ENCODE peak calls at places on chromosomes 5 and 9, in ten cellular contexts. A, Q, Z, Y, R, W, N, B, U and O are unnamed samples.

GRCh38 chr5:127723571-127723970 is 20.4 kb downstream of the CCDC192 start:
- DNase-seq in A (no peak), Q (no peak), Z (no peak), Y (peak; percentile 12), R (no peak), W (no peak), N (peak; percentile 38), B (no peak), U (no peak), O (no peak)

GRCh38 chr5:151023047-151023615 is 2.7 kb downstream of the GPX3 start:
- DNase-seq in A (no peak), Q (no peak), Z (peak; percentile 64), Y (peak; percentile 35), R (no peak), W (peak; percentile 54), N (peak; percentile 85), B (peak; percentile 71), U (peak; percentile 74), O (no peak)

GRCh38 chr5:62371409-62371808 is 32.3 kb downstream of the DIMT1 start:
- DNase-seq in A (no peak), Q (no peak), Z (no peak), Y (no peak), R (no peak), W (no peak), N (no peak), B (no peak), U (no peak), O (no peak)

GRCh38 chr5:14399054-14399657 is 182.4 kb upstream of the OTULINL start:
- DNase-seq in A (peak; percentile 51), Q (peak; percentile 21), Z (no peak), Y (peak; percentile 68), R (peak; percentile 61), W (no peak), N (peak; percentile 81), B (peak; percentile 38), U (no peak), O (no peak)

GRCh38 chr5:138179277-138179857 is 455 bp downstream of the KIF20A start:
- DNase-seq in A (peak; percentile 29), Q (no peak), Z (no peak), Y (no peak), R (no peak), W (no peak), N (no peak), B (no peak), U (no peak), O (peak; percentile 19)

GRCh38 chr5:53917095-53917494 is 356.7 kb downstream of the NDUFS4 start:
- DNase-seq in A (no peak), Q (no peak), Z (no peak), Y (peak; percentile 28), R (no peak), W (no peak), N (no peak), B (no peak), U (no peak), O (no peak)

GRCh38 chr9:17342696-17343095 is 207.9 kb downstream of the CNTLN start:
- DNase-seq in A (no peak), Q (no peak), Z (no peak), Y (no peak), R (no peak), W (no peak), N (no peak), B (no peak), U (no peak), O (peak; percentile 29)

GRCh38 chr5:31232273-31232888 is 38.9 kb downstream of the CDH6 start:
- DNase-seq in A (peak; percentile 35), Q (peak; percentile 7), Z (no peak), Y (peak; percentile 63), R (peak; percentile 50), W (no peak), N (peak; percentile 54), B (peak; percentile 39), U (no peak), O (no peak)

GRCh38 chr9:4349841-4350418 is 50.1 kb upstream of the GLIS3 start:
- DNase-seq in A (no peak), Q (no peak), Z (no peak), Y (no peak), R (no peak), W (no peak), N (no peak), B (no peak), U (no peak), O (no peak)

GRCh38 chr5:23591250-23591649 is 83.8 kb downstream of the PRDM9 start:
- DNase-seq in A (no peak), Q (no peak), Z (no peak), Y (no peak), R (no peak), W (no peak), N (no peak), B (no peak), U (no peak), O (no peak)

GRCh38 chr5:64690417-64691151 is at the start of gene SHISAL2B:
- DNase-seq in A (no peak), Q (no peak), Z (no peak), Y (no peak), R (no peak), W (peak; percentile 33), N (peak; percentile 27), B (no peak), U (no peak), O (peak; percentile 55)

GRCh38 chr5:32990593-32991415 is 279.7 kb downstream of the NPR3 start:
- DNase-seq in A (no peak), Q (no peak), Z (no peak), Y (no peak), R (no peak), W (no peak), N (no peak), B (no peak), U (no peak), O (no peak)

GRCh38 chr9:85900504-85901201 is 40.3 kb upstream of the NAA35 start:
- DNase-seq in A (peak; percentile 56), Q (peak; percentile 37), Z (no peak), Y (peak; percentile 46), R (no peak), W (no peak), N (peak; percentile 47), B (peak; percentile 15), U (no peak), O (peak; percentile 69)

GRCh38 chr5:137498736-137499505 is at the start of gene SPOCK1:
- DNase-seq in A (peak; percentile 74), Q (peak; percentile 12), Z (peak; percentile 69), Y (peak; percentile 47), R (peak; percentile 52), W (peak; percentile 42), N (peak; percentile 61), B (peak; percentile 91), U (peak; percentile 73), O (peak; percentile 85)

GRCh38 chr9:71729816-71730526 is 38.3 kb downstream of the CEMIP2 start:
- DNase-seq in A (no peak), Q (no peak), Z (no peak), Y (no peak), R (no peak), W (no peak), N (no peak), B (no peak), U (no peak), O (no peak)
- TF ChIP-seq CTCF in A (no peak), Q (no peak), Z (no peak), Y (no peak), R (no peak), W (no peak), N (no peak), B (no peak), U (no peak), O (no peak)

DNA sequence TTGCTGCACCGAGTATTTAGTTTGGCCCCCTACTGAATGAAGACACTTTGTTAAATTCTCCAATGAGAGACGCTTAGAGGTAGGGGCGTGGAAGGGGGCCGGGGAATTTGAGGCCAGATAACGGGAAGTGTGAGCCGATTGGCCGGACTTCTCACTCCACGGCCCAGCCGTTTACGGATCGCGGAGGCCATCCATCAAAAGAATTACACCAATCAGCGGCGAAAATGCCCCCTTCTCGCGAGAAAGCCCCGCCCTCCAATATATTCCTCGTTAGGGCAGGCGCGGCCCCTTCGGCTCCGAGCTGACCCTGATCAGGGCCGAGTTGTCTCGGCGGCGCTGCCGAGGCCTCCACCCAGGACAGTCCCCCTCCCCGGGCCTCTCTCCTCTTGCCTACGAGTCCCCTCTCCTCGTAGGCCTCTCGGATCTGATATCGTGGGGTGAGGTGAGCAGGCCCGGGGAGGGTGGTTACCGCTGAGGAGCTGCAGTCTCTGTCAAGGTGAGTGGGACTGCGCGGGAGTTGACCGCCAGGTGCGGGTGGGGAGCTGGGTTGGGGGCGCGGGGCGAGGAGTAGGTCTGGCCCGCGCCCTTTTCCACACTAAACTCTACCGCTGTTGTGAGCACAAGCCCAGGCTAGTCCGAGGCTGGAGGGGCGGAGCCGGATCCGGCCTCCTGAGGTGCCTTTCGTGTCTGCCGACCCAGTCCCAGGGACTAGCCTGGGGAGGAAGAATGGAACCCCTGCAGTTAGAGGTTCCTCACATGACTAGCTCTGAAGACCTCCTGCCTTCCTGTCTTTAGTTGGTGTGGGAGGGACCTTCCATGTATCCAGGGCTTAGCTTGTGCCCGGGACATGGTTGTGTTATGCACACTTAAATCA is at the start of gene CCNG1:
- DNase-seq in A (peak; percentile 97), Q (peak; percentile 92), Z (peak; percentile 94), Y (peak; percentile 97), R (peak; percentile 94), W (peak; percentile 92), N (peak; percentile 96), B (peak; percentile 89), U (peak; percentile 96), O (peak; percentile 93)
- TF ChIP-seq CTCF in A (no peak), Q (no peak), Z (no peak), Y (no peak), R (no peak), W (no peak), N (no peak), B (peak; percentile 1), U (no peak), O (no peak)

GRCh38 chr5:135832941-135833340 is 1.5 kb upstream of the SLC25A48 start:
- DNase-seq in A (no peak), Q (no peak), Z (no peak), Y (no peak), R (no peak), W (no peak), N (no peak), B (no peak), U (no peak), O (no peak)
- TF ChIP-seq CTCF in A (no peak), Q (no peak), Z (no peak), Y (no peak), R (no peak), W (no peak), N (no peak), B (no peak), U (no peak), O (no peak)

GRCh38 chr5:27240791-27241190 is 202.4 kb upstream of the CDH9 start:
- DNase-seq in A (no peak), Q (no peak), Z (no peak), Y (peak; percentile 4), R (no peak), W (no peak), N (no peak), B (no peak), U (no peak), O (no peak)

GRCh38 chr5:27242258-27242626 is 203.9 kb upstream of the CDH9 start:
- DNase-seq in A (no peak), Q (no peak), Z (no peak), Y (no peak), R (no peak), W (no peak), N (no peak), B (no peak), U (no peak), O (no peak)

GRCh38 chr5:27241564-27242257 is 203.3 kb upstream of the CDH9 start:
- DNase-seq in A (no peak), Q (no peak), Z (no peak), Y (peak; percentile 70), R (peak; percentile 94), W (no peak), N (peak; percentile 98), B (no peak), U (no peak), O (no peak)
- TF ChIP-seq CTCF in A (no peak), Q (no peak), Z (no peak), Y (peak; percentile 22), R (peak; percentile 5), W (no peak), N (peak; percentile 42), B (no peak), U (no peak), O (no peak)